ENCODE peak calls at places on chromosomes 7 and 10, in seven cellular contexts. G, V, F, I, A, U and Z are unnamed samples.

GRCh38 chr10:116888380-116889055 is 39.2 kb downstream of the ENO4 start:
- DNase-seq in U (no peak), V (no peak), F (no peak), A (peak), G (no peak), I (no peak), Z (no peak)

GRCh38 chr7:150668472-150668911 is 17.0 kb upstream of the GIMAP2 start:
- DNase-seq in A (peak), F (peak), V (peak), I (no peak), U (no peak), G (no peak), Z (no peak)

GRCh38 chr7:117901089-117901797 is 28.0 kb upstream of the CTTNBP2 start:
- DNase-seq in I (no peak), A (peak), U (no peak), F (no peak), V (no peak), G (no peak), Z (no peak)

GRCh38 chr7:138801256-138801655 is 3.3 kb upstream of the ATP6V0A4 start:
- DNase-seq in I (no peak), G (no peak), V (no peak), U (peak), A (peak), F (no peak), Z (no peak)

GRCh38 chr7:131111081-131111576 is 216.5 kb upstream of the MKLN1 start:
- DNase-seq in A (peak), F (no peak), I (no peak), U (no peak), G (peak), V (no peak), Z (peak)

GRCh38 chr7:107579881-107580715 is at the start of gene BCAP29:
- DNase-seq in A (peak), V (peak), F (peak), U (peak), G (peak), I (peak), Z (peak)

GRCh38 chr10:51937313-51937712 is 237.9 kb upstream of the CSTF2T start:
- DNase-seq in A (no peak), G (no peak), F (no peak), V (no peak), I (no peak), U (no peak), Z (no peak)

GRCh38 chr10:71974489-71975011 is 10.4 kb downstream of the CHST3 start:
- DNase-seq in F (no peak), G (no peak), U (peak), V (no peak), I (no peak), A (no peak), Z (no peak)

GRCh38 chr10:13187135-13187534 is 25.8 kb downstream of the MCM10 start:
- DNase-seq in I (no peak), U (no peak), V (no peak), G (no peak), F (no peak), A (no peak), Z (no peak)

GRCh38 chr10:118209215-118209614 is 132.9 kb downstream of the FAM204A start:
- DNase-seq in F (no peak), I (no peak), V (no peak), A (no peak), G (no peak), U (peak), Z (no peak)

GRCh38 chr10:31602541-31603244 is 283.7 kb downstream of the ZEB1 start:
- DNase-seq in A (peak), U (peak), V (no peak), G (no peak), I (peak), F (no peak), Z (no peak)

GRCh38 chr7:88147949-88148348 is 71.9 kb downstream of the SRI start:
- DNase-seq in I (no peak), F (no peak), A (no peak), U (no peak), G (no peak), V (no peak), Z (no peak)

GRCh38 chr7:138979988-138980574 is 1.1 kb downstream of the KIAA1549 start:
- DNase-seq in U (no peak), A (peak), I (no peak), F (no peak), V (no peak), G (no peak), Z (no peak)

GRCh38 chr10:132670546-132670945 is 115.4 kb downstream of the NKX6-2 start:
- DNase-seq in U (no peak), V (no peak), G (no peak), I (no peak), F (no peak), A (no peak), Z (no peak)

GRCh38 chr10:50799595-50799994 is 59.9 kb downstream of the ASAH2B start:
- DNase-seq in V (no peak), G (no peak), I (no peak), U (no peak), A (no peak), F (no peak), Z (no peak)

GRCh38 chr7:91082854-91083495 is 181.3 kb upstream of the FZD1 start:
- DNase-seq in G (no peak), V (no peak), I (peak), A (no peak), F (no peak), U (no peak), Z (peak)

GRCh38 chr10:119520283-119520682 is 22.2 kb downstream of the RGS10 start:
- DNase-seq in A (no peak), I (no peak), F (no peak), V (no peak), U (no peak), G (no peak), Z (no peak)

GRCh38 chr10:100645609-100646008 is 99.8 kb upstream of the PAX2 start:
- DNase-seq in A (no peak), F (no peak), I (no peak), U (no peak), G (no peak), V (no peak), Z (no peak)

GRCh38 chr7:17599733-17600685 is 301.6 kb downstream of the AHR start:
- DNase-seq in I (no peak), U (no peak), A (no peak), G (no peak), F (no peak), V (no peak), Z (no peak)

GRCh38 chr10:80413152-80413996 is 5.0 kb downstream of the PRXL2A start:
- DNase-seq in A (no peak), F (no peak), V (no peak), U (no peak), G (no peak), I (no peak), Z (no peak)

GRCh38 chr10:26438534-26439269 is 561 bp downstream of the APBB1IP start:
- DNase-seq in G (peak), U (no peak), V (peak), F (peak), A (peak), I (no peak), Z (peak)

GRCh38 chr10:77744249-77744648 is 106.6 kb upstream of the KCNMA1 start:
- DNase-seq in F (no peak), A (no peak), V (no peak), U (no peak), G (no peak), I (no peak), Z (no peak)

GRCh38 chr10:119669975-119670640 is 18.9 kb downstream of the BAG3 start:
- DNase-seq in A (no peak), V (no peak), F (no peak), U (no peak), I (no peak), G (no peak), Z (no peak)

GRCh38 chr7:107879400-107880035 is 11.5 kb upstream of the DLD start:
- DNase-seq in F (peak), U (no peak), G (peak), A (peak), V (no peak), I (no peak), Z (peak)

GRCh38 chr7:30148951-30149459 is 14.2 kb downstream of the MTURN start:
- DNase-seq in G (peak), A (no peak), F (no peak), V (no peak), U (no peak), I (no peak), Z (no peak)

GRCh38 chr7:66333443-66333842 is 128.3 kb downstream of the TPST1 start:
- DNase-seq in U (no peak), F (no peak), V (no peak), G (no peak), I (no peak), A (no peak), Z (no peak)

GRCh38 chr7:101990811-101991418 is 173.5 kb downstream of the CUX1 start:
- DNase-seq in V (no peak), U (peak), A (no peak), F (no peak), G (peak), I (no peak), Z (no peak)

GRCh38 chr7:100483728-100484635 is at the start of gene NYAP1:
- DNase-seq in F (peak), I (peak), A (peak), V (peak), U (peak), G (peak), Z (no peak)

GRCh38 chr10:22927661-22928403 is at the start of gene ARMC3:
- DNase-seq in V (peak), A (peak), F (peak), I (peak), U (peak), G (peak), Z (no peak)

GRCh38 chr7:55127622-55128081 is 108.8 kb downstream of the EGFR start:
- DNase-seq in A (peak), I (no peak), F (no peak), V (no peak), G (no peak), U (no peak), Z (no peak)

GRCh38 chr7:28621369-28621807 is 209.1 kb downstream of the CREB5 start:
- DNase-seq in G (no peak), U (no peak), V (no peak), F (no peak), I (no peak), A (no peak), Z (no peak)

GRCh38 chr7:17682586-17682985 is 257.7 kb downstream of the SNX13 start:
- DNase-seq in G (no peak), U (no peak), I (no peak), F (no peak), V (no peak), A (no peak), Z (no peak)

GRCh38 chr10:43070121-43071085 is 6.5 kb upstream of the RET start:
- DNase-seq in G (no peak), A (no peak), V (no peak), F (no peak), U (no peak), I (no peak), Z (no peak)

GRCh38 chr10:30818010-30818660 is 188.6 kb upstream of the LYZL2 start:
- DNase-seq in F (no peak), V (no peak), A (no peak), I (no peak), G (no peak), U (no peak), Z (peak)

GRCh38 chr10:8365935-8366911 is 311.7 kb downstream of the GATA3 start:
- DNase-seq in F (peak), V (peak), G (no peak), U (no peak), I (no peak), A (peak), Z (no peak)

GRCh38 chr10:70776455-70777005 is 8.6 kb downstream of the TBATA start:
- DNase-seq in U (no peak), G (no peak), V (no peak), F (no peak), I (no peak), A (no peak), Z (no peak)